ENCODE peak calls at places on chromosomes 7 and 10, in four cellular contexts. X is sciatic nerve, D is Peyer's patch, C is NCI-H1092. P is an unnamed sample.

GRCh38 chr10:112006407-112006806 is 177.2 kb downstream of the GPAM start:
- DNase-seq in X (no peak), D (no peak), C (no peak), P (no peak)

GRCh38 chr10:18532881-18533535 is 118.4 kb downstream of the NSUN6 start:
- DNase-seq in D (no peak), X (no peak), C (no peak), P (no peak)

GRCh38 chr7:106583133-106583532 is 77.8 kb downstream of the CCDC71L start:
- DNase-seq in X (no peak), C (no peak), D (no peak), P (no peak)

GRCh38 chr10:13701157-13701919 is 114.6 kb downstream of the PRPF18 start:
- DNase-seq in C (no peak), X (no peak), D (no peak), P (peak; percentile 78)

GRCh38 chr10:13758302-13758701 is 171.5 kb downstream of the PRPF18 start:
- DNase-seq in D (no peak), X (no peak), C (no peak), P (no peak)

GRCh38 chr10:65570143-65571010 is 1355.5 kb upstream of the LRRTM3 start:
- DNase-seq in D (peak; percentile 60), C (peak; percentile 27), X (no peak), P (peak; percentile 31)

GRCh38 chr10:118621304-118621942 is 26.0 kb upstream of the PRLHR start:
- DNase-seq in D (no peak), C (no peak), X (no peak), P (no peak)

GRCh38 chr7:82441916-82442478 is 1.6 kb downstream of the CACNA2D1 start:
- DNase-seq in X (no peak), C (no peak), D (no peak), P (no peak)

GRCh38 chr7:144489504-144489903 is 86.0 kb upstream of the NOBOX start:
- DNase-seq in X (no peak), D (no peak), C (no peak), P (no peak)

P was measured in right lobe of liver.